ENCODE peak calls at places on chromosomes 5 and 9, in six cellular contexts. O is stimulated activated CD8-positive, alpha-beta memory T cell treated with anti-CD3 and anti-CD28 coated beads, Interleukin-12 subunit alpha, Interleukin-12 subunit beta, amount 100 ng/mL, for 1 hour; K is tibial artery; T is activated CD4-positive, alpha-beta T cell treated with anti-CD3 and anti-CD28 coated beads for 36 hours; B is MV-4-11; N is natural killer cell. E is an unnamed sample.

GRCh38 chr5:39578887-39579497 is 154.2 kb upstream of the DAB2 start:
- DNase-seq in O (no peak), K (no peak), T (no peak), B (peak; percentile 15), N (no peak), E (no peak)

GRCh38 chr5:151086905-151087360 is 6.1 kb upstream of the TNIP1 start:
- DNase-seq in O (peak; percentile 38), K (no peak), T (peak; percentile 85), B (no peak), N (no peak), E (peak; percentile 75)

GRCh38 chr9:130301483-130302286 is 36.1 kb downstream of the HMCN2 start:
- DNase-seq in O (no peak), K (no peak), T (no peak), B (no peak), N (no peak), E (no peak)

GRCh38 chr5:41842777-41843176 is 27.4 kb downstream of the OXCT1 start:
- DNase-seq in O (no peak), K (no peak), T (no peak), B (peak; percentile 75), N (no peak), E (peak; percentile 26)

GRCh38 chr5:67243944-67244343 is 47.3 kb upstream of the CD180 start:
- DNase-seq in O (no peak), K (no peak), T (no peak), B (no peak), N (no peak), E (no peak)

GRCh38 chr9:79976501-79977444 is 405.0 kb downstream of the TLE4 start:
- DNase-seq in O (no peak), K (no peak), T (no peak), B (no peak), N (no peak), E (no peak)

GRCh38 chr9:87587356-87587745 is 89.7 kb downstream of the DAPK1 start:
- DNase-seq in O (no peak), K (no peak), T (no peak), B (peak; percentile 91), N (no peak), E (no peak)

GRCh38 chr5:93422652-93423332 is 158.2 kb downstream of the NR2F1-AS1 start:
- DNase-seq in O (no peak), K (no peak), T (no peak), B (no peak), N (no peak), E (no peak)

GRCh38 chr5:173472164-173472563 is 143.9 kb upstream of the STC2 start:
- DNase-seq in O (no peak), K (peak; percentile 89), T (no peak), B (no peak), N (no peak), E (no peak)

GRCh38 chr5:60668715-60669304 is 31.2 kb downstream of the DEPDC1B start:
- DNase-seq in O (no peak), K (no peak), T (no peak), B (peak; percentile 47), N (no peak), E (no peak)

GRCh38 chr5:82054004-82054710 is 82.3 kb downstream of the ATG10 start:
- DNase-seq in O (no peak), K (no peak), T (no peak), B (no peak), N (no peak), E (no peak)

GRCh38 chr9:19283108-19283710 is 52.7 kb downstream of the DENND4C start:
- DNase-seq in O (no peak), K (no peak), T (no peak), B (no peak), N (no peak), E (no peak)

GRCh38 chr5:143237664-143238063 is 165.8 kb downstream of the NR3C1 start:
- DNase-seq in O (no peak), K (no peak), T (no peak), B (no peak), N (no peak), E (no peak)

GRCh38 chr5:34511915-34512314 is 144.2 kb upstream of the RAI14 start:
- DNase-seq in O (no peak), K (peak; percentile 76), T (no peak), B (no peak), N (no peak), E (no peak)

GRCh38 chr9:129547063-129547462 is 73.8 kb downstream of the C9orf50 start:
- DNase-seq in O (no peak), K (no peak), T (no peak), B (no peak), N (no peak), E (no peak)

GRCh38 chr9:133731876-133732321 is 6.3 kb downstream of the SARDH start:
- DNase-seq in O (no peak), K (no peak), T (no peak), B (peak; percentile 51), N (no peak), E (no peak)

GRCh38 chr9:37329576-37329975 is 92.9 kb upstream of the GRHPR start:
- DNase-seq in O (no peak), K (no peak), T (peak; percentile 14), B (peak; percentile 5), N (no peak), E (no peak)

GRCh38 chr9:90724112-90724511 is 77.5 kb upstream of the SYK start:
- DNase-seq in O (no peak), K (no peak), T (no peak), B (no peak), N (no peak), E (no peak)

GRCh38 chr5:55896663-55897062 is 45.5 kb downstream of the IL31RA start:
- DNase-seq in O (no peak), K (no peak), T (no peak), B (peak; percentile 8), N (no peak), E (no peak)

GRCh38 chr5:33984671-33985124 is at the start of gene SLC45A2:
- DNase-seq in O (no peak), K (no peak), T (no peak), B (no peak), N (no peak), E (no peak)

GRCh38 chr9:74092491-74092834 is 404.7 kb upstream of the RORB start:
- DNase-seq in O (no peak), K (no peak), T (no peak), B (no peak), N (no peak), E (no peak)